ENCODE peak calls at places on chromosome 7, in four cellular contexts. Y is pancreas, E is brain microvascular endothelial cell, M is endothelial cell. W is an unnamed sample.

GRCh38 chr7:148264933-148265557 is 325.5 kb upstream of the C7orf33 start:
- DNase-seq in Y (no peak), E (peak; percentile 48), M (no peak), W (peak; percentile 42)

GRCh38 chr7:130996841-130997231 is 262.8 kb upstream of the KLF14 start:
- DNase-seq in Y (peak; percentile 52), E (peak; percentile 34), M (no peak), W (no peak)

GRCh38 chr7:14734839-14735321 is 167.7 kb downstream of the DGKB start:
- DNase-seq in Y (no peak), E (no peak), M (peak; percentile 18), W (no peak)

GRCh38 chr7:2261611-2262010 is 19.6 kb downstream of the NUDT1 start:
- DNase-seq in Y (no peak), E (no peak), M (no peak), W (no peak)

GRCh38 chr7:74097937-74098614 is 14.5 kb downstream of the LIMK1 start:
- DNase-seq in Y (no peak), E (peak; percentile 98), M (no peak), W (peak; percentile 53)

GRCh38 chr7:101240226-101241014 is 2.8 kb upstream of the CLDN15 start:
- DNase-seq in Y (no peak), E (no peak), M (no peak), W (peak; percentile 0)

GRCh38 chr7:41033526-41033925 is 669.4 kb downstream of the INHBA start:
- DNase-seq in Y (no peak), E (no peak), M (no peak), W (no peak)

GRCh38 chr7:69994907-69995542 is 396.8 kb downstream of the AUTS2 start:
- DNase-seq in Y (no peak), E (no peak), M (no peak), W (no peak)

GRCh38 chr7:13532028-13532753 is 457.3 kb downstream of the ETV1 start:
- DNase-seq in Y (no peak), E (no peak), M (no peak), W (no peak)

GRCh38 chr7:50782376-50783208 is at the start of gene GRB10:
- DNase-seq in Y (peak; percentile 73), E (no peak), M (peak; percentile 36), W (no peak)

GRCh38 chr7:4307645-4308590 is 374.2 kb upstream of the FOXK1 start:
- DNase-seq in Y (no peak), E (no peak), M (no peak), W (no peak)
- TF ChIP-seq CTCF in Y (no peak), E (no peak), M (no peak), W (no peak)

DNA sequence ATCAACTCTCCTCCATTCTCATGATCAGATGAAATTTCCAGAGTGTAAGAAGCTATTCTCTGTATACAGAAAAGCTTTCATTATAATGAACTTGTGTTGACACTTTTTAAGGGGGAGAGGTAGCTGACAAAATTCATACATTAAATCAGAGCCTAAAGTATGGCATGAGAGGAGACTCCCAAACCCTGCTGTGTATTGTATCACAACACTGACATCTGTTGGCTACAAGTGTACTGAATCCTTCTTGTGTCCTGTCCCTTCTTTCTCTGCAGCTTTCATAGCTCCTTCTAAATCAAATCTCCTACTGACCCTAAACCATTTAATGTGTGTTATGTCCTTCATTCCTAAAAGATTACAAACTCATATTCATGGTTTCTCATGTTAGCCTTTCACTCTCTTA is 70.9 kb downstream of the GCC1 start:
- DNase-seq in Y (no peak), E (peak; percentile 43), M (no peak), W (no peak)
- TF ChIP-seq CTCF in Y (peak; percentile 17), E (peak; percentile 46), M (no peak), W (peak; percentile 49)

GRCh38 chr7:123494193-123494796 is 40.1 kb downstream of the IQUB start:
- DNase-seq in Y (no peak), E (peak; percentile 29), M (no peak), W (no peak)
- TF ChIP-seq CTCF in Y (peak; percentile 53), E (peak; percentile 54), M (peak; percentile 82), W (peak; percentile 88)

GRCh38 chr7:52168085-52168484 is 851.5 kb upstream of the COBL start:
- DNase-seq in Y (no peak), E (no peak), M (peak; percentile 11), W (no peak)
- TF ChIP-seq CTCF in Y (no peak), E (peak; percentile 6), M (peak; percentile 37), W (no peak)

GRCh38 chr7:85659364-85659763 is 472.5 kb upstream of the SEMA3D start:
- DNase-seq in Y (no peak), E (no peak), M (no peak), W (no peak)
- TF ChIP-seq CTCF in Y (no peak), E (no peak), M (no peak), W (no peak)

DNA sequence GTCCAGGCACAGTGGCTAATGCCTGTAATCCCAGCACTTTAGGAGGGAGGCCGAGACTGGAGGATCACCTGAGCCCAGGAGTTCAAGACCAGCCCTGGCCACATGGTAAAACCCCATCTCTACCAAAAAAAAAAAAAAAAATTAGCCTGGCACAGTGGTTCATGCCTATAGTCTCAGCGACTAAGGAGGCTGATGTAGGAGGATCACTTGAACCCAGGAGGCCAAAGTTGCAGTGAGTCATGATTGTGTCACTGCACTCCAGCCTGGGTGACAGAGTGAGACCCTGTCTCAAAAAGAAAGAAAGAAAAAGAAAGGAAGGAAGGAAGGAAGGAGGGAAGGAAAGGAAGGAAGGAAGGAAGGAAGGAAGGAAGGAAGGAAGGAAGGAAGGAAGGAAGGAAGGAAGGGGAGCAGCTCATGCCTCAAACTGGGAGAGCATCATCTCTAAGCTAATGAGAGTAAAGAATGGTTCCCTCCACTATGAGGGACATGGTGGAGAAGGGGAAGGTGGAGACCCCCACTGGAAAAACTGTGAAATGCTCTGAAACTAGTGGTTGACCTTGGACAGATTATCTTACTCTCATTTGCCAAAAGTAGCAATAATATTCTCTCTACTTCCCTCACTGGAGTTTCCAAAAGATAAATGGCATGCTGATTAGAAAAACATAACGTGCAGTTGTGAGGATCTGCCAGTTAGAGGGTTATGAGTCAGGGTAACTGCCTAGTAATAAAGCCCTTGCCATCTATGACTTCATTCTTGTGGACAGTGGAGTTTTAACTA is 16.8 kb downstream of the GIMAP5 start:
- DNase-seq in Y (no peak), E (no peak), M (no peak), W (no peak)
- TF ChIP-seq CTCF in Y (no peak), E (no peak), M (peak; percentile 24), W (peak; percentile 26)

DNA sequence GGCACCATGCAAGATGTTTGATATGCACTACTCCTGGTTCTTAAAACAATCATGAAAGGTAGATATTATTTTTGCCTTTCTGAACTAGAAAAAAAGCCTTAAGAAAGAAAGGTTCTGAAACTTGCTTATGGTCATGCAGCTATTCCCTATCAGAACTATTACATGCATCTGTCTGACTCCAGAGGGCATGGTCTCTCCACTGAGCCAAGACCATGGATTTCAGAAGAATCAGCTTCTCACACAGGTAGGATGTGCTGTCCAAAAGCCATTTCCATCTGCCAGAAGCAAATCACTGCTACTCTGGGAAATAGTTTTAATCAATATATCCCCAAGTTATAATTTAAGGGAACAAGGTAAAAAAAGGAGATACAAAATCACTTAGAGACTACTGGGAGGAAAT is 69.5 kb downstream of the STK17A start:
- DNase-seq in Y (no peak), E (no peak), M (no peak), W (no peak)
- TF ChIP-seq CTCF in Y (no peak), E (peak; percentile 12), M (no peak), W (no peak)

DNA sequence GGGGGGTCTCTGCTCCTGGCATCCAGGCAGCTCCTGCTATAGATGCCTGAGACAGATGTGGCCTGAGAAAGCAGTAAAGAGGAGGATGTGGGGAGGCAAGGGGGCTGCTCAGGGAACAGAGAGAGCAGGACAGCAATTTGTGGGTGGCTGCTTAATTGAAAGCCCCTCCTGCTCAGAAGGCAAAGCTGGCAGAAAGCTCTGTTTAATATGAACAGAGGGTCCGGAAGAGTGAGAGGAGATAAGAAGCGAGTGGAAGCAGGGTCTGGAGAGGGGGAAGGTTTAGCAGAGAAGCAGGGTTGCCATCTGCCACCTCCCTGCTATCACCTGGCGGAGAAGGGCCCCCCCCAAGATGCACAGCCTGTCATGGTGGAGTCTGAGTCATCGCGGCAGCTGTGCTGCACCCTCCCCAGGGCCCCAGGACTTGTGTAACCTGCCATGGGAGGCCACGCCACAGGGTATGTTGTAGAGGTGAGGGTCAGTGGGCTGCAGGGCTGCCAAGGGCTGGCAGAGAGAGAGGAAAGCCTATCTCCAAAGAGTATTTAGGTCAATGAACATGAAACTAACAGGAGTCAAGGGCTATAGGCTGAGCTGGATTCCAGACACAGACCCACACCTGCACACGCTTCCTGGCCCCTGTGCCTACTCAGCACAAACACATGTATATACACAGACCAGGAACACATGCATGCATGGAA is 1109.8 kb upstream of the AUTS2 start:
- DNase-seq in Y (no peak), E (no peak), M (no peak), W (peak; percentile 24)
- TF ChIP-seq CTCF in Y (no peak), E (no peak), M (no peak), W (no peak)

DNA sequence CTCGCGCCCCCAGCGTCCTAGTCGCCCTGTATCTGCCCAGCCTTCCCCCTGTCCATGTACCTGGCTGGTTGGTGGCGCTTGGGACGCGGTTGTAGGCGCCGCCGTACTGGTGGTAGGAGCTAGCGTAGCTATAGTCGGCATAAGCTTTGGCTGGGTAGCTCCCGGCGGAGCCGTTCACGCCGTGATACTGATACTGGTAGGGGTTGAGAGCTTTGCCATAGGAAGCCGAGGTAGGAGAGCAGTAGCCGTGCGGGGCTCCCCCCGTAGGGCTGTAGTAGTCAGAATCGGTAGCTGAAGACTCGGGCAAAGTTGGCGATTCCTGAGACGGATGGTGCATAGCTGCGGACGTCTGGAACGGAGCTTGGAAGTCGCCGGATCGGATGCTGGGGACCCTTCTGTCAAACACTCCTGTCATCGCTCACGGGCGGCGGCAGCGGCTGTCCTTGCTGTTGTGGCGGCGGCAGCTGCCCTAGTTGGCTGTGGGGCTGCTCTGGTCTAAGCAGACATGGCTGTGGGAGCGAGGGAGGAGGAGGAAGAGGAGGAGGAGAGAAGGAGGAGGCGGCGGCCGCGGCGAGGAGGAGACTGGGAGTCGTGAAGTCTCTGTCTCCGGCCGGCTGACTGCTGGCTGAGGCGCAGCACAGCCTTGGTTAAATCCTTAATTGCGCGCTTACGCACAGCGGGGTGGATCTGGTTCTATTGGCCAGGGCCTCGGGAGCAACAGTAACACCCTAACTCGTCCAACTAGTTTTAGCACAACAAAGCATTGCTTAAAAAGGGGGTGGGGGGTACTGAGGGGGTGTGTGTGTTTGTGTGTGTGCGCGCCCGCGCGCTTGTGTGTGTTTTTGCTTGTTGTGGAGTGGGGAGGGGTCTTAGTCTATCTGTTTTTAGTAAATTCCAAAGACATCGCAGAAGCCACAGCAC is at the start of gene DLX5:
- DNase-seq in Y (no peak), E (no peak), M (no peak), W (peak; percentile 58)
- TF ChIP-seq CTCF in Y (no peak), E (no peak), M (no peak), W (no peak)

W was measured in D721Med.